ENCODE peak calls at places on chromosome 22, in four cellular contexts. One of them, this sample, is unnamed.

GRCh38 chr22:26041931-26042330 is 127.3 kb upstream of the SEZ6L start:
- DNase-seq in sigmoid colon: no peak
- DNase-seq in astrocyte of the spinal cord: no peak
- DNase-seq in heart right ventricle: no peak
- DNase-seq in this sample: no peak

GRCh38 chr22:24417901-24418641 is 9.3 kb upstream of the ADORA2A start:
- DNase-seq in heart right ventricle: no peak
- DNase-seq in astrocyte of the spinal cord: no peak
- DNase-seq in sigmoid colon: peak
- DNase-seq in this sample: no peak

GRCh38 chr22:23168381-23169031 is 11.8 kb upstream of the BCR start:
- DNase-seq in heart right ventricle: no peak
- DNase-seq in astrocyte of the spinal cord: no peak
- DNase-seq in sigmoid colon: no peak
- DNase-seq in this sample: no peak

GRCh38 chr22:40709752-40710413 is 30.6 kb downstream of the MCHR1 start:
- DNase-seq in sigmoid colon: peak
- DNase-seq in astrocyte of the spinal cord: no peak
- DNase-seq in heart right ventricle: peak
- DNase-seq in this sample: no peak

GRCh38 chr22:46656856-46657654 is 36.9 kb downstream of the GRAMD4 start:
- DNase-seq in heart right ventricle: no peak
- DNase-seq in sigmoid colon: no peak
- DNase-seq in astrocyte of the spinal cord: no peak
- DNase-seq in this sample: no peak

GRCh38 chr22:41305646-41306045 is 4.3 kb downstream of the ZC3H7B start:
- DNase-seq in sigmoid colon: no peak
- DNase-seq in astrocyte of the spinal cord: peak
- DNase-seq in heart right ventricle: no peak
- DNase-seq in this sample: no peak

GRCh38 chr22:46081831-46082210 is 68.5 kb upstream of the PPARA start:
- DNase-seq in heart right ventricle: peak
- DNase-seq in sigmoid colon: peak
- DNase-seq in astrocyte of the spinal cord: no peak
- DNase-seq in this sample: no peak

GRCh38 chr22:48752451-48753380 is 1075.0 kb downstream of the BRD1 start:
- DNase-seq in heart right ventricle: no peak
- DNase-seq in sigmoid colon: peak
- DNase-seq in astrocyte of the spinal cord: no peak
- DNase-seq in this sample: peak

GRCh38 chr22:38087855-38088254 is 3.9 kb upstream of the SLC16A8 start:
- DNase-seq in sigmoid colon: no peak
- DNase-seq in astrocyte of the spinal cord: no peak
- DNase-seq in heart right ventricle: no peak
- DNase-seq in this sample: no peak

GRCh38 chr22:38272373-38273134 is at the start of gene TMEM184B:
- DNase-seq in sigmoid colon: peak
- DNase-seq in heart right ventricle: peak
- DNase-seq in astrocyte of the spinal cord: peak
- DNase-seq in this sample: peak

GRCh38 chr22:45268958-45269844 is 15.5 kb upstream of the UPK3A start:
- DNase-seq in heart right ventricle: peak
- DNase-seq in astrocyte of the spinal cord: peak
- DNase-seq in sigmoid colon: peak
- DNase-seq in this sample: peak

GRCh38 chr22:17477401-17477833 is 85.9 kb upstream of the SLC25A18 start:
- DNase-seq in astrocyte of the spinal cord: no peak
- DNase-seq in sigmoid colon: peak
- DNase-seq in heart right ventricle: peak
- DNase-seq in this sample: no peak

GRCh38 chr22:44107341-44107740 is 73.4 kb upstream of the PARVG start:
- DNase-seq in heart right ventricle: no peak
- DNase-seq in sigmoid colon: no peak
- DNase-seq in astrocyte of the spinal cord: no peak
- DNase-seq in this sample: no peak

GRCh38 chr22:46596819-46597218 is 23.4 kb upstream of the GRAMD4 start:
- DNase-seq in astrocyte of the spinal cord: no peak
- DNase-seq in heart right ventricle: no peak
- DNase-seq in sigmoid colon: no peak
- DNase-seq in this sample: no peak

GRCh38 chr22:42202048-42202447 is 68.4 kb downstream of the TCF20 start:
- DNase-seq in astrocyte of the spinal cord: no peak
- DNase-seq in heart right ventricle: no peak
- DNase-seq in sigmoid colon: no peak
- DNase-seq in this sample: no peak

GRCh38 chr22:47933891-47934290 is 1171.4 kb downstream of the TBC1D22A start:
- DNase-seq in heart right ventricle: no peak
- DNase-seq in astrocyte of the spinal cord: no peak
- DNase-seq in sigmoid colon: no peak
- DNase-seq in this sample: no peak

GRCh38 chr22:23045461-23045860 is 24.9 kb upstream of the GNAZ start:
- DNase-seq in sigmoid colon: no peak
- DNase-seq in heart right ventricle: no peak
- DNase-seq in astrocyte of the spinal cord: no peak
- DNase-seq in this sample: no peak

GRCh38 chr22:44289429-44290171 is 23.2 kb downstream of the SHISAL1 start:
- DNase-seq in astrocyte of the spinal cord: no peak
- DNase-seq in heart right ventricle: no peak
- DNase-seq in sigmoid colon: no peak
- DNase-seq in this sample: no peak

GRCh38 chr22:45866398-45867117 is 110.4 kb downstream of the WNT7B start:
- DNase-seq in astrocyte of the spinal cord: no peak
- DNase-seq in sigmoid colon: no peak
- DNase-seq in heart right ventricle: no peak
- DNase-seq in this sample: no peak

GRCh38 chr22:28967163-28967562 is 83.8 kb downstream of the ZNRF3 start:
- DNase-seq in sigmoid colon: no peak
- DNase-seq in heart right ventricle: no peak
- DNase-seq in astrocyte of the spinal cord: no peak
- DNase-seq in this sample: no peak

GRCh38 chr22:27796118-27796517 is 5.4 kb downstream of the MN1 start:
- DNase-seq in sigmoid colon: no peak
- DNase-seq in heart right ventricle: no peak
- DNase-seq in astrocyte of the spinal cord: no peak
- DNase-seq in this sample: no peak

GRCh38 chr22:26616650-26617049 is 1.2 kb downstream of the CRYBB1 start:
- DNase-seq in sigmoid colon: no peak
- DNase-seq in astrocyte of the spinal cord: no peak
- DNase-seq in heart right ventricle: no peak
- DNase-seq in this sample: no peak

GRCh38 chr22:26942301-26942927 is 285.0 kb downstream of the MIAT start:
- DNase-seq in sigmoid colon: no peak
- DNase-seq in heart right ventricle: no peak
- DNase-seq in astrocyte of the spinal cord: no peak
- DNase-seq in this sample: peak

DNA sequence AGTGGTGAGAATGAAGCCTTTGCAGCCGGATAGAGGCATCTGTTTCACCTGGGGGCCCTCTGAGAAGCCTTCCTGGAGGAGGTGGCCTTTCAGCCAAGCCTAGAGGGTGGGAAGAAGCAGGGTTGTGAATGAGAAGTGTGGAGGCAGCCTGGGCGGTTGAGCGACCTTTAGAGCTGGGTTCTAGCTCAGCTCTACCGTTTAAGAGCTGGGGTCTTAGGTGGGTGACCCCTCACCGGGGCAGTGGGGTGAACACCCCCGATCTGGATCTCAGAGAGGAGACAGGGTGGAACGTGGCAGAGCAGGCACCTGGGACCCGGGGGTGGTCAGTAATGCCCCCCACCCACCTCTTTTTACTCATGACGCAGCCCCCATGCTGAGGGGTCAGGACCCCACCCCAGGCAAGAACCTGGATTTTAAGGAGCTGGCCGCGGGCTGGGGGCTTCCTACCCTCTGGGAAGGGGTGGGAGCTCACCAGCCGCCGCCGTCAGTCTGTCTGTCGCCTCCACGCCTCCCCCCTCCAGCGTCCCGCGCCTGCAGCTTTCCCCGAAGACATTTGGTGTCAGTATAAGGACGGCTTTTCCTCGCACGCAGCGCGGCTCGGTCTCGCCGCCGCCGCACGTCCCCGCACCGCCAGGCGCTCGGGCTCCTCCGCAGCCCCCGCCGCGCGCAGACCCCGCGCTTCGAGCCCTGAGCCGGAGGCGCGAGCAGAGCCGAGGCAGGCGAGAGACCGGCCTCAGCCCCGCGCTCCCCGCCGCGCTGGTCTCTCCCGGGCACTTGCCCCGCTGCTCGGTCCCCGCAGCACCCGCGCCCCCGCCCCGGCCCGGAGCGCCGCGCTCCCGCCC is 13.4 kb upstream of the CACNA1I start:
- DNase-seq in astrocyte of the spinal cord: no peak
- DNase-seq in sigmoid colon: no peak
- DNase-seq in heart right ventricle: no peak
- DNase-seq in this sample: no peak
- H3K4me3 ChIP-seq in astrocyte of the spinal cord: no peak
- H3K4me3 ChIP-seq in sigmoid colon: peak
- H3K4me3 ChIP-seq in heart right ventricle: no peak
- H3K4me3 ChIP-seq in this sample: no peak

GRCh38 chr22:20131856-20132685 is 467 bp downstream of the ZDHHC8 start:
- DNase-seq in astrocyte of the spinal cord: no peak
- DNase-seq in sigmoid colon: peak
- DNase-seq in heart right ventricle: peak
- DNase-seq in this sample: no peak
- H3K4me3 ChIP-seq in astrocyte of the spinal cord: peak
- H3K4me3 ChIP-seq in sigmoid colon: peak
- H3K4me3 ChIP-seq in heart right ventricle: peak
- H3K4me3 ChIP-seq in this sample: peak

GRCh38 chr22:50061824-50062355 is 3.8 kb upstream of the TTLL8 start:
- DNase-seq in heart right ventricle: no peak
- DNase-seq in sigmoid colon: no peak
- DNase-seq in astrocyte of the spinal cord: no peak
- DNase-seq in this sample: no peak
- H3K4me3 ChIP-seq in heart right ventricle: no peak
- H3K4me3 ChIP-seq in sigmoid colon: no peak
- H3K4me3 ChIP-seq in astrocyte of the spinal cord: no peak
- H3K4me3 ChIP-seq in this sample: no peak

DNA sequence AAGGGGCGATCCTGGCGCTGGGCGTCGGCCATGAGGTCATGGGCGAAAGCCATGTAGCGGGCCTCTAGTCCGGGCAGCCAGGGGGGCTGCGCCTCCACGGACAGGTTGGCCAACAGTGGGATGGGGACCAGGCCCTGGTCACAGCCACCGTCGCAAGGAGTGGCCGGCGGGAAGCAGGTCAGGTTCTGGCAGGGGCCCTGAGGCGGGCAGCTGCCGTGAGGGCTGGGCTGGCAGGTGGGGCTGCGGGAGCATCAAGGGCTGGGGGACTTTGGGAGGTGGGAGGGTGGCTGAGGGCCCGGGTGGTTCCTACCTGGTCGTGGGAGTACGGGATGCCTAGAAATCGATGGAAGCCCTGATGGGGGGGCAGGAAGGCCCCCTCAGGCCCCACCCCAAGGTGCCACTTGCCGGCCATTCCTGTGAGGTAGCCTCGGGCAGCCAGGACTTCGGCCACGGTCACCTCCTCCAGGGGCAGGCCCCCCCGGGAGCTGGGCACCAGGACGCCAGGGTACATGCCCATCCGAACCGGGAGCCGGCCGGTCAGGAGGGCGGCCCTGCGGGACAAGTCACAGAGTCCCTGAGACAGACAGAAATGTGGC is 998 bp downstream of the ARSA start:
- DNase-seq in sigmoid colon: peak
- DNase-seq in heart right ventricle: no peak
- DNase-seq in astrocyte of the spinal cord: no peak
- DNase-seq in this sample: no peak
- H3K4me3 ChIP-seq in sigmoid colon: peak
- H3K4me3 ChIP-seq in heart right ventricle: peak
- H3K4me3 ChIP-seq in astrocyte of the spinal cord: peak
- H3K4me3 ChIP-seq in this sample: no peak